ENCODE peak calls at places on chromosomes 12 and 14, in nine cellular contexts. A is A549, P is LNCaP clone FGC, J is progenitor cell of endocrine pancreas, V is HepG2, T is HFFc6, L is fibroblast of the aortic adventitia, W is left ventricle myocardium inferior, X is GM23338. C is an unnamed sample.

GRCh38 chr14:83975435-83976222 is 1554.3 kb upstream of the FLRT2 start:
- DNase-seq in J (no peak), P (peak), A (no peak), V (no peak), L (peak), W (peak), T (no peak), X (peak), C (peak)

GRCh38 chr12:102067574-102068258 is 5.9 kb upstream of the WASHC3 start:
- DNase-seq in W (no peak), X (no peak), T (peak), L (peak), A (no peak), J (no peak), P (no peak), V (no peak), C (peak)

GRCh38 chr14:83842536-83842935 is 1687.4 kb upstream of the FLRT2 start:
- DNase-seq in T (no peak), L (no peak), P (no peak), W (no peak), X (no peak), V (no peak), J (no peak), A (no peak), C (no peak)

GRCh38 chr12:122458105-122459035 is 35.9 kb upstream of the CLIP1 start:
- DNase-seq in J (no peak), X (no peak), L (no peak), W (no peak), A (no peak), T (no peak), P (no peak), V (peak), C (no peak)

GRCh38 chr12:66740257-66740656 is 61.4 kb upstream of the GRIP1 start:
- DNase-seq in V (no peak), W (no peak), A (no peak), J (no peak), X (no peak), L (no peak), P (no peak), T (no peak), C (peak)

GRCh38 chr14:77140937-77141591 is 527 bp downstream of the ZDHHC22 start:
- DNase-seq in X (peak), T (no peak), W (no peak), L (no peak), J (peak), A (peak), V (no peak), P (no peak), C (peak)

GRCh38 chr12:48903982-48904411 is 21.3 kb downstream of the FKBP11 start:
- DNase-seq in L (peak), J (peak), V (peak), W (peak), P (no peak), A (peak), X (peak), T (peak), C (peak)

GRCh38 chr12:95218164-95218851 is 701 bp downstream of the VEZT start:
- DNase-seq in X (no peak), V (no peak), T (peak), J (no peak), W (no peak), L (peak), A (peak), P (no peak), C (peak)

GRCh38 chr14:23366163-23366921 is 1.4 kb upstream of the EFS start:
- DNase-seq in W (peak), X (peak), J (peak), P (no peak), L (no peak), T (peak), A (no peak), V (no peak), C (peak)

GRCh38 chr12:133222211-133222610 is 13.5 kb downstream of the ANHX start:
- DNase-seq in L (no peak), A (no peak), P (no peak), V (no peak), J (no peak), W (no peak), X (no peak), T (no peak), C (no peak)

GRCh38 chr12:30792648-30793499 is 38.1 kb upstream of the CAPRIN2 start:
- DNase-seq in P (peak), T (peak), L (peak), W (no peak), X (peak), V (peak), A (no peak), J (no peak), C (peak)

GRCh38 chr12:119354187-119354586 is 19.7 kb downstream of the CCDC60 start:
- DNase-seq in X (no peak), A (no peak), P (peak), L (no peak), W (no peak), V (no peak), J (no peak), T (no peak), C (no peak)

GRCh38 chr12:2934371-2934770 is 24.8 kb upstream of the TEAD4 start:
- DNase-seq in T (no peak), X (no peak), L (no peak), V (no peak), W (no peak), J (no peak), P (no peak), A (no peak), C (no peak)

GRCh38 chr12:2574536-2574935 is 220.2 kb upstream of the FKBP4 start:
- DNase-seq in T (no peak), X (no peak), L (no peak), A (no peak), J (no peak), V (no peak), W (no peak), P (no peak), C (no peak)

GRCh38 chr12:92973614-92974013 is 44.5 kb upstream of the EEA1 start:
- DNase-seq in X (no peak), P (peak), J (no peak), V (peak), L (peak), T (peak), A (no peak), W (no peak), C (peak)

GRCh38 chr12:25960176-25960575 is 1.7 kb downstream of the RASSF8 start:
- DNase-seq in X (peak), P (no peak), V (no peak), A (peak), T (peak), J (no peak), W (peak), L (peak), C (peak)

GRCh38 chr12:19517583-19517982 is 78.3 kb downstream of the AEBP2 start:
- DNase-seq in W (no peak), A (no peak), V (no peak), P (no peak), X (no peak), L (peak), J (no peak), T (no peak), C (no peak)

GRCh38 chr14:30291216-30291615 is 267.7 kb upstream of the G2E3 start:
- DNase-seq in P (no peak), A (no peak), W (no peak), X (no peak), J (no peak), T (peak), L (peak), V (no peak), C (peak)

GRCh38 chr12:19239616-19240234 is 110.2 kb downstream of the PLEKHA5 start:
- DNase-seq in P (no peak), X (no peak), W (no peak), T (no peak), L (peak), J (no peak), V (no peak), A (no peak), C (peak)

GRCh38 chr14:76091036-76091435 is 60.7 kb upstream of the GPATCH2L start:
- DNase-seq in T (peak), A (no peak), V (peak), W (peak), J (no peak), P (no peak), L (peak), X (no peak), C (peak)

GRCh38 chr14:92670177-92670576 is 78.2 kb downstream of the LGMN start:
- DNase-seq in T (peak), X (no peak), L (peak), W (no peak), J (no peak), P (no peak), V (no peak), A (no peak), C (peak)

GRCh38 chr14:64639340-64639821 is 64.8 kb upstream of the PLEKHG3 start:
- DNase-seq in L (no peak), W (no peak), P (no peak), X (peak), A (no peak), T (peak), J (no peak), V (no peak), C (no peak)

GRCh38 chr14:64636208-64636979 is 67.8 kb upstream of the PLEKHG3 start:
- DNase-seq in W (peak), P (no peak), V (peak), T (peak), J (peak), L (peak), X (peak), A (peak), C (peak)

GRCh38 chr14:64638625-64639024 is 65.6 kb upstream of the PLEKHG3 start:
- DNase-seq in P (no peak), T (no peak), V (no peak), X (no peak), W (no peak), L (no peak), J (no peak), A (no peak), C (no peak)

GRCh38 chr14:64637735-64638473 is 66.3 kb upstream of the PLEKHG3 start:
- DNase-seq in W (no peak), P (no peak), J (no peak), A (no peak), L (no peak), X (no peak), V (no peak), T (no peak), C (peak)

DNA sequence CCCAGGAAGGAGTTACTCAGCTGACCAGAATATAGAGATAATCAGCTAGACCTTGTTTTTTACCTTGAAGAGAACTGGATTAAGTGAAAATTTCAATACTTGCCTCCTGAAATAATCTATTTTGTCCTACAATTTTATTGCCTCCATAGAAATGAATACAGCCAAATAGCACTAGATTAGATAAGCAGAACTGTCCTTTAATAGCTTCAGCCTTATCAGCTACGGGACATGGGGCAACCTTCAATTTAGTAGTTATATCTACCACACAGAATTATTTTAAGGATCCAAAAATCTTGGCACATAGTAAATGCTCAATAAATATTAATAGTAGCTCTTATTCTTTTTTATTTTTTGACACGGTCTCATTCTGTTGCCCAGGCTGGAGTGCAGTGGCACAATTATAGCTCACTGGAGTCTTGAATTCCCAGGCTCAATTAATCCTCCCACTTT is 67.2 kb upstream of the PLEKHG3 start:
- DNase-seq in T (no peak), V (no peak), J (no peak), W (no peak), L (no peak), A (no peak), X (no peak), P (no peak), C (no peak)
- TF ChIP-seq CTCF in T (peak), V (no peak), J (no peak), W (peak), L (no peak), A (no peak), X (no peak), P (no peak), C (no peak)

DNA sequence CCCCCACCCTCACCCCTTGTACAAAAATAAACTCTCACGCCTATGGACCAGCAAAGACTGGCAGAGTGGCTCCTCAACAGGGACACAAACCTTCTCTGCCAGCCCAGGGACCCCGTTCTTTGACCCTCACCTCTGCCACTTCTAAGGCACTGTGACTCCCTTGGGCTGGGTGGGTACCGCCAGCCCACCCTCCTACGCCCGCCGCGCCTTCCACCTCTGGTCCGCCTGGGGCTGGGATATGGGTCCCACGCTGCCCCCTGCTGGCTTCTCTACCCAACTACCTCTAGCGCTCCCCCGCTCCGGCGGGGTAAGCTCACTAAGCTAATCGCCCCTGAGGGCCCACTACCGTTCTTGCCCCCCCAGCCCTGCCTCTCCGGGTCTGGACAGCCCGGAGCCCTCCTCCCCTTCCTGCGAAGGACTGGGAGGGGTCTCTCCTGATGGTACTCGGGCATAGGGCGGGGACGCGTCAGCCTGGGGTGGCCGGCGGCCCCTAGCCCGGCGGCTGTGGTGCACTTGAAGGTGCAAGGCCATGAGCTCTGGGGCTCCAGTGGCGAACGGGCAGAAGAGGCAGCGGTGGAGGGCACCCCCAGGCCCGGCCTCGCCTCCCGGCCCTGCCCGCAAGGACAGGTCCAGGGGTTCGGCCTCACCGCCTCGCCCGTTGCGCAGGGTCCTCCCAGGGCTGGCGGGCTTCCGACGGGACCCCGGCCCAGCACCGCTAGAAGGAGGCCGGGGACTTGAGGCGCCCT is 8.1 kb downstream of the ZNF219 start:
- DNase-seq in T (no peak), V (no peak), A (peak), X (peak), P (no peak), W (no peak), J (no peak), L (no peak), C (no peak)
- TF ChIP-seq CTCF in T (peak), V (peak), A (peak), X (peak), P (peak), W (peak), J (peak), L (peak), C (peak)

DNA sequence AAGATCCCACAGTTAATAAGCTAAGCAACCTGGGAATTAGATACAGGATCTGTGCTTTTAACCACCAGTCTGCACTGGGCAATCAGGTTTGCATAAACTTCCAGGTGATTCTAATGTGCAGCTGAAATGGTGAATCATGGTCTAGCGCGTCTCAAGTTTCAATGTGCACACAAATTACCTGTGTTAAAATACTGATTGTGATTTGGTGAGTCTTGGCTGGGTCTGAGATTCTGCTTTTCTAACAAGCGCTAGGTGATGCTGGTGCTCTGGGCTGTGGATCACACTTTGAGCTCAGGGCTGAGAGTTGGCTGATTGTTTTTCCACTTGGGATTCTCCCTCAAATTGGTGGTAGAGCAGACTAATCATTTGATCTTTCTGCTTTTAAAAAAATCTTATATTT is 124.8 kb downstream of the C12orf75 start:
- DNase-seq in L (no peak), T (no peak), A (no peak), V (no peak), P (peak), X (no peak), J (no peak), W (no peak), C (no peak)
- TF ChIP-seq CTCF in L (no peak), T (no peak), A (no peak), V (no peak), P (peak), X (peak), J (no peak), W (peak), C (no peak)

GRCh38 chr12:40569626-40570179 is 122.5 kb upstream of the CNTN1 start:
- DNase-seq in J (no peak), L (peak), X (no peak), A (no peak), W (no peak), P (no peak), V (no peak), T (no peak), C (peak)
- TF ChIP-seq CTCF in J (no peak), L (no peak), X (no peak), A (no peak), W (no peak), P (no peak), V (no peak), T (no peak), C (no peak)

GRCh38 chr14:79809849-79810612 is 401.3 kb downstream of the DIO2 start:
- DNase-seq in L (no peak), X (peak), T (no peak), A (peak), W (no peak), P (peak), V (no peak), J (no peak), C (peak)
- TF ChIP-seq CTCF in L (no peak), X (peak), T (peak), A (peak), W (no peak), P (peak), V (no peak), J (no peak), C (peak)

DNA sequence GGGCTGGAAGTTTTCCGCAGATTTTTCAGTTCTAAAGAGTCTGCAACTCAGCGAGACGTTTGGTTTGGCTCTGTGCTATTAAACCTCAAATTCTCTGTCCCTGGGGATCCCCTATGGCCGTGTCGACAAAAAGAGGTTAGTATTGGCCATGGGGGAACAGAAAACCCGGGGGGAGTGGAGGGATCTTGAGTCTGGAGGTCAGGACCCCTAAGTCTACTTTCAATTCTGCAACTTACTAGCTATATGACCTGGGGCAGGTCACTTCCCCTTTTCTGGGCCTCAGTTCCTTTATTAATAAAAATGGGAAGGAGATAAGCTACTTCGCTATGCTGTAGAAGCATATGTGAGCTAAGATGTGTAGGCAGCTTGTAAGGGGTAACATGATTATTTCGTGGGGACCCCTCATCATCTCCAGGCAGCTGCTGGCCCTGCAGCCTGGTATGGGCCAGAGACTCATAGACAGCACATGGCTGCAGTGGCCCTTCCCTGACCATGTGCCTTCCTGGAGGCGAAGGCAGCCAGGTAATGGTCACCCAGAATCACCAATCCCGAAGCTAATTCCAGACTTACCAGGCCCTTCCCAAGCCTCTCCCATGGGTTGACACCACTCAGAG is 8.6 kb downstream of the ASB2 start:
- DNase-seq in T (no peak), J (no peak), L (no peak), P (no peak), W (no peak), V (no peak), A (no peak), X (no peak), C (no peak)
- TF ChIP-seq CTCF in T (no peak), J (no peak), L (no peak), P (no peak), W (no peak), V (no peak), A (no peak), X (no peak), C (no peak)